ENCODE peak calls at places on chromosome 11, in four cellular contexts. O is ELR, C is cardiac fibroblast, B is amygdala. S is an unnamed sample.

GRCh38 chr11:109043318-109043717 is 378.4 kb downstream of the DDX10 start:
- DNase-seq in O (no peak), C (no peak), B (no peak), S (no peak)

GRCh38 chr11:126497581-126498109 is 142.2 kb downstream of the ST3GAL4 start:
- DNase-seq in O (no peak), C (no peak), B (no peak), S (no peak)

GRCh38 chr11:62548545-62549335 is 2.1 kb upstream of the AHNAK start:
- DNase-seq in O (no peak), C (peak), B (no peak), S (no peak)

GRCh38 chr11:108733479-108734116 is 68.7 kb downstream of the DDX10 start:
- DNase-seq in O (peak), C (peak), B (no peak), S (peak)

GRCh38 chr11:35011389-35011788 is 95.0 kb downstream of the PDHX start:
- DNase-seq in O (no peak), C (peak), B (no peak), S (peak)

GRCh38 chr11:80844110-80844509 is 1403.3 kb upstream of the TENM4 start:
- DNase-seq in O (no peak), C (no peak), B (no peak), S (no peak)

GRCh38 chr11:33912405-33913361 is 20.8 kb upstream of the LMO2 start:
- DNase-seq in O (peak), C (peak), B (no peak), S (peak)

GRCh38 chr11:9613830-9614762 is 40.6 kb downstream of the WEE1 start:
- DNase-seq in O (peak), C (peak), B (peak), S (peak)

GRCh38 chr11:75815345-75815983 is 454 bp downstream of the UVRAG start:
- DNase-seq in O (peak), C (no peak), B (no peak), S (peak)

GRCh38 chr11:103043826-103044688 is 47.9 kb downstream of the DCUN1D5 start:
- DNase-seq in O (no peak), C (no peak), B (no peak), S (peak)

GRCh38 chr11:63505857-63506528 is at the start of gene LGALS12:
- DNase-seq in O (no peak), C (peak), B (no peak), S (no peak)

GRCh38 chr11:130536106-130537040 is 87.9 kb downstream of the ADAMTS15 start:
- DNase-seq in O (no peak), C (peak), B (no peak), S (no peak)

GRCh38 chr11:13334068-13334785 is 56.6 kb downstream of the BMAL1 start:
- DNase-seq in O (no peak), C (no peak), B (no peak), S (no peak)

GRCh38 chr11:81970886-81971285 is 762.8 kb downstream of the FAM181B start:
- DNase-seq in O (no peak), C (no peak), B (no peak), S (no peak)

GRCh38 chr11:12674571-12674935 is 332 bp downstream of the TEAD1 start:
- DNase-seq in O (peak), C (no peak), B (no peak), S (no peak)

GRCh38 chr11:87501388-87501787 is 463.7 kb downstream of the TMEM135 start:
- DNase-seq in O (no peak), C (no peak), B (no peak), S (no peak)

GRCh38 chr11:12139144-12139881 is 28.9 kb downstream of the MICAL2 start:
- DNase-seq in O (peak), C (peak), B (no peak), S (peak)

GRCh38 chr11:45801723-45802315 is 3.1 kb upstream of the SLC35C1 start:
- DNase-seq in O (peak), C (peak), B (no peak), S (no peak)

GRCh38 chr11:10455637-10456487 is 798 bp downstream of the AMPD3 start:
- DNase-seq in O (peak), C (peak), B (no peak), S (no peak)

GRCh38 chr11:19963697-19964340 is 196.5 kb downstream of the DBX1 start:
- DNase-seq in O (no peak), C (no peak), B (no peak), S (no peak)

GRCh38 chr11:118889796-118890195 is 6.1 kb downstream of the CXCR5 start:
- DNase-seq in O (peak), C (peak), B (no peak), S (peak)